ENCODE peak calls at places on chromosomes 6 and 20, in seven cellular contexts. N is WERI-Rb-1, G is thoracic aorta, L is left ventricle myocardium inferior, O is esophagus squamous epithelium, R is fibroblast of lung, F is transverse colon. X is an unnamed sample. For H3K27me3 and H3K9me3, the result is how much of the 10 kb centered on the place peaks cover.

GRCh38 chr20:56501116-56501515 is 23.4 kb upstream of the FAM209A start:
- DNase-seq in G (no peak), N (no peak), O (no peak), L (no peak), R (no peak), F (no peak), X (no peak)

GRCh38 chr20:49508435-49509199 is 26.1 kb upstream of the KCNB1 start:
- DNase-seq in F (no peak), R (peak), N (no peak), L (no peak), G (no peak), O (no peak), X (peak)

GRCh38 chr6:43193929-43194328 is 11.9 kb downstream of the CUL9 start:
- DNase-seq in O (no peak), N (no peak), F (no peak), G (no peak), L (no peak), R (no peak), X (no peak)

GRCh38 chr20:16553161-16553560 is 20.1 kb downstream of the KIF16B start:
- DNase-seq in L (no peak), R (no peak), N (no peak), O (no peak), F (no peak), G (no peak), X (no peak)

GRCh38 chr6:19465760-19466159 is 371.4 kb upstream of the ID4 start:
- DNase-seq in F (no peak), L (no peak), R (peak), O (no peak), N (no peak), G (no peak), X (no peak)

GRCh38 chr20:37356387-37356786 is 10.4 kb downstream of the SRC start:
- DNase-seq in O (no peak), G (peak), L (peak), R (peak), N (no peak), F (peak), X (no peak)

GRCh38 chr20:5729348-5729747 is 20.9 kb upstream of the SHLD1 start:
- DNase-seq in R (no peak), L (no peak), O (no peak), N (no peak), G (no peak), F (no peak), X (no peak)

GRCh38 chr6:5238336-5238735 is 22.4 kb downstream of the LYRM4 start:
- DNase-seq in R (no peak), F (no peak), L (no peak), G (no peak), O (no peak), N (no peak), X (no peak)

GRCh38 chr6:45609141-45609638 is 231.5 kb upstream of the SUPT3H start:
- DNase-seq in F (no peak), N (no peak), G (no peak), O (no peak), L (no peak), R (peak), X (no peak)

GRCh38 chr20:4573564-4574355 is 147.9 kb upstream of the PRND start:
- DNase-seq in R (peak), F (no peak), L (no peak), N (peak), G (no peak), O (no peak), X (no peak)

GRCh38 chr20:15638781-15639180 is 934.5 kb downstream of the KIF16B start:
- DNase-seq in O (no peak), N (no peak), G (no peak), L (no peak), F (no peak), R (no peak), X (no peak)

GRCh38 chr6:25942561-25943147 is 12.2 kb upstream of the SLC17A2 start:
- DNase-seq in F (no peak), L (no peak), O (no peak), N (no peak), R (peak), G (no peak), X (no peak)

DNA sequence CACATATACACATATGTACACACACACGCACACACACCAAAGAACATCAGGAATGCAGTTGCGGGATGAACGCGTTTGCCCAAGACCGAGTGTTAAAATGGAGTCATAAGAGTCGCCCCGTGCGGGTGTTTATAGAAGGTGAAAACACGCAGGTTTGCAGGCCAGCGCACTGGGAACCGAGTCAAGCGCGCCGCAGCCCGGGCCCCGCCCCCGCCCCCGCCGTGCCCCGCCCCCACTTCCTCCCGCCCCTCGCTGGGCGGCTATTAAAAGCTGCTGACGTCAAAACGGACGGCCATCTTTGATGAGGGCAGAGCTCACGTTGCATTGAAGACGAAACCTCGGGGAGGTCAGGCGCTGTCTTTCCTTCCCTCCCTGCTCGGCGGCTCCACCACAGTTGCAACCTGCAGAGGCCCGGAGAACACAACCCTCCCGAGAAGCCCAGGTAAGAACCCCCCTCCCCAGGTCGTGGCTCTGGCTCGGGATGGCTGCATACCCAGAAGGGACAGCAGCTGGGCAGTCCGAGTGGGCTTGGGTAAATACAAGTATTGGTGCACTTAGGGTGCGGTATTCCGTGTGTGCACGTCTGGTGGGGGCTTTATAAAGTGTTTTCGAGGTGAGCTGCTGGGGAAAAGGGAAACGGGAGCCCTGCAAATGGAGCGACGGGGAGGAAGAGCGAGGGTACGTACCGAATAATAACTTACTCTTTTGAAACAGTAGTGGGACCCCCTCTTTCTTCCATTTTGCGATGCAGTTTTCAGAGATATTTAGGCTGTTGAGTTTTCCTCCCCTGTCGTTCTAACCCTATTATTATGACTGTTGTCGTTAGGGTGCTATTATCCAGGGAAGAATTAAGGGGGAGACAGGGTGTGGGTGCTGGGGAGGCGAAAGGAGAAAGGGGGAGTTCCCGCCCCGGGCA is at the start of gene SNAP25:
- DNase-seq in L (no peak), F (peak), G (peak), R (peak), N (peak), O (no peak), X (peak)
- H3K27me3 ChIP-seq in L (half or more), F (half or more), G (under half), R (under half), N (under half), O (under half), X (under half)

GRCh38 chr6:8192597-8192996 is 90.2 kb upstream of the EEF1E1 start:
- DNase-seq in G (no peak), F (no peak), R (no peak), N (no peak), L (no peak), O (no peak), X (no peak)

GRCh38 chr6:8195714-8196104 is 93.4 kb upstream of the EEF1E1 start:
- DNase-seq in R (no peak), G (no peak), N (no peak), L (no peak), F (no peak), O (no peak), X (no peak)

GRCh38 chr6:8194499-8194898 is 92.2 kb upstream of the EEF1E1 start:
- DNase-seq in L (no peak), O (no peak), G (no peak), R (peak), F (no peak), N (no peak), X (no peak)

GRCh38 chr6:8193541-8193940 is 91.2 kb upstream of the EEF1E1 start:
- DNase-seq in R (peak), L (no peak), O (no peak), N (no peak), G (no peak), F (no peak), X (no peak)

DNA sequence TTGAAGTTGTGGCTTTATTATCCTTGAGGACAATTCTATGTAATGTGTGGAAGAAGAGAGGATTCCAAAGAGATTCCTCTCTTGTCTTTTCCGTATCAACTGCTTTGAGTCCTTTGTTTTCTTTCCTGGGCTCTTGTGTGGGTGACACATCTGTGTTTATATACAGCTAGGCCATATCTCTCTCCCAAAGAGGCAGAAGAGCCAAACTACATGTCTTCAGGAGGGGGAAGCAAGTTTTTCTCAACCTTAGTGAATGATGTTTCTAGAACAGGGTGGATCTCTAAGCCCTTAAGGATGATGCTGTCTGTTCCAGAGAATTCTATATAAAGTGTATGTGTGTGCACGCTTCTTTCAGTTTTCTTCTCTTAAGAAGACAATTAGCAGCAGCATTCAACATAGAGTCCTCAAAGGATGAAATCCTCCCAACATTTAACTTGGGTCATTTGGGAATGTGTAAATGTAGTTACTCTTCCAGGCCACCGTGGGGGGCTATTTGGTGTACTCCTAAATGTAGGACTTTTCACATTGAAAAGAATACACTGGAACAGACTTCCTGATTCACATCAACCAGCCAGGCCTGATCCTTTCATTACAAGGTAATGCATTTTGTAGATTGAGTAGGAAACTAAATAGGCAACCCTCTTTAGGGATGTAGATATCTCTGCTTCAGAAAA is 92.8 kb upstream of the EEF1E1 start:
- DNase-seq in G (no peak), F (no peak), O (no peak), R (no peak), N (peak), L (no peak), X (peak)
- TF ChIP-seq CTCF in G (no peak), F (no peak), O (no peak), R (no peak), N (peak), L (no peak), X (peak)

GRCh38 chr6:168309997-168310396 is 9.6 kb downstream of the DACT2 start:
- DNase-seq in N (no peak), G (no peak), R (no peak), L (no peak), O (no peak), F (no peak), X (no peak)

GRCh38 chr6:168309183-168309582 is 10.4 kb downstream of the DACT2 start:
- DNase-seq in R (no peak), N (no peak), F (no peak), L (no peak), G (no peak), O (no peak), X (no peak)

GRCh38 chr6:168311410-168312124 is 8.0 kb downstream of the DACT2 start:
- DNase-seq in R (no peak), G (no peak), L (no peak), F (no peak), O (no peak), N (no peak), X (no peak)

GRCh38 chr6:168308390-168309144 is 11.0 kb downstream of the DACT2 start:
- DNase-seq in L (no peak), G (no peak), R (no peak), O (no peak), N (no peak), F (no peak), X (no peak)

DNA sequence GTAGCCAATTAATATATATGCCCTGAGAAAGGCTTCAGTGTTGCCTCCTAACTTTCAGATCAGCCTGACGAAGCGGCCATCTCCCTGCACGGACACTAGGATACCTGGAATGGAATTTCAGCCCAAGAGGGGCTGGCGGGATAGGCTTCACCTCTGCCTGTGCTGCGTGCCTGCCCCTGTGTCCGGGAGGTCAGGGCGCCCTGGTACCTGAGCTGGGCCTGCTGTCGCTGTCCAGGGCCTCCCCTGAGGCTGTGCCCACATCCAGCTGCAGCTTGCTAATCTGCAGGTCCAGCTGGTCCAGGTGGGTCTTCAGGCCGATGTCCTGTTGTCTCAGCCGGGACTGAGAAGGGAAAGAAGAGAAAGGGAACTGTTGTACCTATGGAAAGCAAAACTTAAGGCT is 8.6 kb downstream of the DACT2 start:
- DNase-seq in G (no peak), L (no peak), O (no peak), F (no peak), N (no peak), R (no peak), X (no peak)
- H3K9me3 ChIP-seq in G (under half), L (under half), O (under half), F (under half), N (under half), R (under half), X (under half)

DNA sequence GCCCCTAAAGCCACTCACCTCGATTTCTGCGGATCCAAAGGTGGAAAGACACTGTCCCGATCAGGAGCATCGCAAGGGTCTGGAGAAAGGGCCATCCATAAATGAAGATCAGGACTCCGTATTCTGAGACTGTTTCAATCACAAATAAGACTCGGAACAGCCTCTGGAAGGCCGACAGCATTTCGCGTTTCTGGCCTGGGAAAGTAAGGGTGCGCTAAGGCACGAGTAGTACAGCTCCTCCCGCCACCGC is 44.6 kb downstream of the DPPA5 start:
- DNase-seq in G (no peak), O (no peak), R (no peak), F (no peak), N (no peak), L (no peak), X (no peak)
- H3K27me3 ChIP-seq in G (under half), O (under half), R (under half), F (under half), N (under half), L (half or more), X (under half)